ENCODE peak calls at places on chromosomes 5 and 9, in nine cellular contexts. Y, A, Q, D, T, E, N, Z and X are unnamed samples.

GRCh38 chr5:135432113-135432512 is 15.0 kb downstream of the DCANP1 start:
- DNase-seq in Z (no peak), Y (no peak), T (no peak), Q (no peak), E (no peak), D (peak), N (no peak), A (no peak), X (no peak)

GRCh38 chr5:32276173-32276853 is 36.4 kb downstream of the MTMR12 start:
- DNase-seq in E (peak), Y (no peak), N (no peak), D (peak), A (no peak), Q (no peak), Z (no peak), T (no peak), X (no peak)

GRCh38 chr5:55621218-55621617 is 86.5 kb upstream of the PLPP1 start:
- DNase-seq in D (no peak), Q (no peak), E (no peak), T (no peak), N (no peak), Y (no peak), Z (no peak), A (no peak), X (no peak)

GRCh38 chr9:130495067-130495466 is 50.3 kb downstream of the ASS1 start:
- DNase-seq in A (no peak), Y (no peak), Z (no peak), Q (no peak), E (no peak), D (no peak), N (no peak), T (no peak), X (no peak)

GRCh38 chr5:81315336-81315735 is 13.9 kb downstream of the ZCCHC9 start:
- DNase-seq in N (no peak), Q (no peak), T (peak), E (no peak), Z (peak), A (no peak), Y (no peak), D (no peak), X (no peak)

GRCh38 chr9:982660-983240 is 6.3 kb downstream of the DMRT3 start:
- DNase-seq in A (no peak), Z (no peak), D (no peak), N (no peak), T (no peak), E (no peak), Q (no peak), Y (no peak), X (no peak)

GRCh38 chr5:9545959-9546851 is at the start of gene SEMA5A:
- DNase-seq in D (peak), Y (peak), A (peak), T (no peak), E (peak), N (peak), Q (peak), Z (no peak), X (peak)

GRCh38 chr5:78659114-78659513 is 10.5 kb upstream of the LHFPL2 start:
- DNase-seq in N (no peak), Y (no peak), T (no peak), D (no peak), A (no peak), Z (no peak), Q (no peak), E (no peak), X (no peak)

GRCh38 chr9:124735121-124735520 is 36.0 kb downstream of the NR6A1 start:
- DNase-seq in Y (no peak), A (no peak), N (no peak), Q (no peak), E (peak), Z (no peak), T (no peak), D (no peak), X (no peak)

GRCh38 chr5:153965102-153965645 is 73.5 kb downstream of the FAM114A2 start:
- DNase-seq in Q (peak), D (peak), Z (peak), E (peak), N (no peak), Y (no peak), A (no peak), T (peak), X (no peak)

GRCh38 chr9:99253772-99254431 is 31.8 kb downstream of the SEC61B start:
- DNase-seq in A (no peak), E (no peak), Y (no peak), T (peak), Q (peak), N (no peak), Z (no peak), D (no peak), X (no peak)

GRCh38 chr5:14184725-14185124 is 41.6 kb downstream of the TRIO start:
- DNase-seq in E (no peak), Q (no peak), Z (no peak), N (no peak), D (no peak), T (no peak), A (no peak), Y (no peak), X (no peak)

GRCh38 chr9:123658792-123659191 is 271.1 kb downstream of the DENND1A start:
- DNase-seq in A (no peak), Q (no peak), Y (no peak), T (no peak), N (no peak), Z (no peak), E (no peak), D (no peak), X (no peak)

GRCh38 chr9:4027616-4028015 is 272.3 kb downstream of the GLIS3 start:
- DNase-seq in Q (no peak), Y (no peak), A (no peak), T (no peak), N (no peak), E (no peak), Z (no peak), D (no peak), X (no peak)

GRCh38 chr9:129069825-129070473 is 11.0 kb upstream of the DOLPP1 start:
- DNase-seq in Q (peak), D (no peak), N (peak), E (no peak), A (no peak), Z (no peak), Y (no peak), T (no peak), X (no peak)

GRCh38 chr9:12730952-12731351 is 37.8 kb downstream of the TYRP1 start:
- DNase-seq in Q (no peak), T (no peak), N (no peak), Y (no peak), A (no peak), D (no peak), E (no peak), Z (no peak), X (no peak)

GRCh38 chr9:7186175-7186574 is 428.4 kb downstream of the KDM4C start:
- DNase-seq in E (no peak), Q (peak), T (no peak), N (no peak), Y (peak), A (no peak), Z (no peak), D (peak), X (no peak)

GRCh38 chr5:181204561-181205401 is at the start of gene TRIM7:
- DNase-seq in Q (peak), N (no peak), T (no peak), A (peak), D (peak), Z (no peak), Y (peak), E (peak), X (no peak)

GRCh38 chr9:121201045-121201737 is 478 bp downstream of the RAB14 start:
- DNase-seq in Y (peak), N (peak), A (peak), D (peak), Q (peak), T (no peak), Z (no peak), E (peak), X (peak)

GRCh38 chr9:134329886-134330285 is 3.6 kb downstream of the RXRA start:
- DNase-seq in E (no peak), Q (peak), D (no peak), T (no peak), Y (no peak), Z (no peak), N (peak), A (no peak), X (no peak)

GRCh38 chr9:126822278-126822677 is 17.4 kb downstream of the ZBTB43 start:
- DNase-seq in T (no peak), Z (no peak), Q (no peak), N (no peak), D (no peak), A (no peak), Y (peak), E (no peak), X (no peak)

GRCh38 chr9:16645970-16646369 is 224.5 kb downstream of the BNC2 start:
- DNase-seq in D (no peak), Y (no peak), E (no peak), A (no peak), T (no peak), N (no peak), Q (no peak), Z (no peak), X (no peak)

GRCh38 chr9:110832916-110833315 is 164.3 kb downstream of the MUSK start:
- DNase-seq in Q (no peak), D (no peak), E (no peak), Z (no peak), T (no peak), A (no peak), Y (no peak), N (no peak), X (no peak)

GRCh38 chr5:52580921-52581320 is 206.8 kb upstream of the ITGA1 start:
- DNase-seq in Z (no peak), Y (no peak), D (no peak), N (no peak), E (no peak), Q (no peak), T (no peak), A (no peak), X (no peak)

GRCh38 chr9:69145148-69145547 is 28.9 kb upstream of the TJP2 start:
- DNase-seq in T (no peak), Q (no peak), N (no peak), Y (no peak), Z (no peak), E (no peak), D (no peak), A (no peak), X (no peak)

GRCh38 chr9:20623021-20623747 is 885 bp upstream of the MLLT3 start:
- DNase-seq in Z (no peak), E (peak), D (peak), Y (no peak), N (peak), A (peak), Q (peak), T (no peak), X (no peak)

GRCh38 chr9:88660611-88661010 is 125.6 kb downstream of the NXNL2 start:
- DNase-seq in E (peak), Q (no peak), A (no peak), Y (no peak), D (peak), Z (no peak), T (no peak), N (no peak), X (no peak)

GRCh38 chr9:78811562-78812276 is 514.8 kb downstream of the PSAT1 start:
- DNase-seq in T (no peak), E (no peak), Y (no peak), Q (no peak), Z (no peak), A (no peak), D (no peak), N (no peak), X (no peak)

GRCh38 chr5:10563132-10563939 is 534 bp upstream of the ANKRD33B start:
- DNase-seq in Q (peak), T (no peak), E (peak), D (peak), Z (no peak), N (peak), A (peak), Y (no peak), X (no peak)

GRCh38 chr5:63686938-63687337 is 275.3 kb downstream of the HTR1A start:
- DNase-seq in Q (no peak), A (no peak), D (no peak), Y (no peak), Z (no peak), T (no peak), E (no peak), N (no peak), X (no peak)

GRCh38 chr9:88747768-88748167 is 212.8 kb downstream of the NXNL2 start:
- DNase-seq in Y (no peak), Z (no peak), T (peak), E (no peak), A (no peak), Q (no peak), N (no peak), D (no peak), X (no peak)

GRCh38 chr5:60066502-60066901 is 173.0 kb upstream of the PDE4D start:
- DNase-seq in D (no peak), T (no peak), Z (no peak), Q (no peak), Y (no peak), N (no peak), A (no peak), E (no peak), X (no peak)

GRCh38 chr5:44740655-44741054 is 68.1 kb upstream of the MRPS30 start:
- DNase-seq in A (no peak), N (no peak), Y (no peak), Z (no peak), D (no peak), T (no peak), E (no peak), Q (no peak), X (no peak)

DNA sequence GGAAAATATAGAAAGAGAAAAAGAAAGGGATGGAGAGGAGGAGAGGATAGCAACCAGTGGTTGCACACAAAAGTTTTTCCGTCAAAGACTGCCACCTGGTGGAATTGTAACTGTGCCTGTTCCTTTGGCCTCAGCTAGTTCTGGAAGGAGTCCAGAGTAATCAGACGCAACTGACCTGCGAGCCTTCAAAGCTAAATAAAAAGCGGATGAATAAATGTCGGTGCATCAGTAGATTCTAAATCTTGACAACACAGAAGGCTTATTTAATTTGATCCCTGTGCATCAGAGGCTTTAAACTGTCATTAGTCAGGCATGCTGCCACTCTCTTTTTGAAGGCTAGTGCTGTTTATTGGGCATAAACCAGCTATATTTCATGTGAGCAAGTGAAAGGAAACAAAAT is 132.9 kb upstream of the ACO1 start:
- DNase-seq in D (peak), T (no peak), Q (no peak), Z (no peak), A (no peak), N (peak), E (peak), Y (no peak), X (no peak)
- TF ChIP-seq CTCF in D (peak), T (peak), Q (peak), Z (peak), A (peak), N (peak), E (peak), Y (peak), X (peak)

GRCh38 chr5:115838885-115839518 is 2.4 kb downstream of the ATG12 start:
- DNase-seq in Y (no peak), A (no peak), T (no peak), D (no peak), Z (no peak), Q (peak), E (peak), N (no peak), X (no peak)
- TF ChIP-seq CTCF in Y (peak), A (peak), T (peak), D (peak), Z (peak), Q (peak), E (peak), N (peak), X (peak)

DNA sequence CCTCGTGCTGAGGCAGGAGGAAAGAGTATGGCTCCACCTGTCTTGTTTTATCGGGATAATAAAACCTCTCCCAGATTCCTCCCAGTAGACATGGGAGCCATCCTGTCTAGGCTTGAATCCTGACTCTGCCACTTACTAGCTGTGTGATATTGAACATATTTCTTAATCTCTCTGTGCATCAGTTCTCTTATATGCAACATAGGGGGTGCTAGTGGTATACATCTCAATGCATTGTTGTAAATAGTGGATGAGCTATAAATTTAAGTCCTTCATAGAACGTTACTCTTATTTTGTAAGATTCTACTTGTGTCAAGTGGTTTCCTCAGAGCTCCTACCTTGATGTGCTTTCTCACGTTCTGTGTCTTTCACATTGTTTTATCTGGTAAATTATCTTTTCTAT is 417.7 kb upstream of the POU5F2 start:
- DNase-seq in Z (no peak), Q (no peak), Y (no peak), A (no peak), D (no peak), E (no peak), N (no peak), T (no peak), X (no peak)
- TF ChIP-seq CTCF in Z (no peak), Q (no peak), Y (no peak), A (no peak), D (no peak), E (no peak), N (no peak), T (peak), X (peak)

GRCh38 chr9:35695801-35696420 is 6.2 kb upstream of the TPM2 start:
- DNase-seq in E (no peak), Y (no peak), Z (no peak), N (no peak), T (no peak), A (no peak), D (no peak), Q (no peak), X (no peak)
- TF ChIP-seq CTCF in E (no peak), Y (no peak), Z (no peak), N (no peak), T (no peak), A (no peak), D (no peak), Q (no peak), X (no peak)

GRCh38 chr9:95862343-95862742 is 13.1 kb upstream of the ERCC6L2 start:
- DNase-seq in A (no peak), D (no peak), Q (no peak), Y (no peak), Z (no peak), N (no peak), E (no peak), T (no peak), X (no peak)

GRCh38 chr9:95854386-95855015 is 21.0 kb upstream of the ERCC6L2 start:
- DNase-seq in Z (peak), Q (no peak), A (no peak), Y (no peak), T (peak), E (no peak), D (no peak), N (no peak), X (no peak)

GRCh38 chr9:95852059-95853032 is 23.1 kb upstream of the ERCC6L2 start:
- DNase-seq in E (no peak), T (no peak), Y (no peak), D (no peak), A (no peak), Q (no peak), Z (peak), N (no peak), X (no peak)

GRCh38 chr9:95857896-95858295 is 17.6 kb upstream of the ERCC6L2 start:
- DNase-seq in A (no peak), Y (no peak), Z (no peak), T (no peak), N (no peak), Q (no peak), D (no peak), E (no peak), X (no peak)

DNA sequence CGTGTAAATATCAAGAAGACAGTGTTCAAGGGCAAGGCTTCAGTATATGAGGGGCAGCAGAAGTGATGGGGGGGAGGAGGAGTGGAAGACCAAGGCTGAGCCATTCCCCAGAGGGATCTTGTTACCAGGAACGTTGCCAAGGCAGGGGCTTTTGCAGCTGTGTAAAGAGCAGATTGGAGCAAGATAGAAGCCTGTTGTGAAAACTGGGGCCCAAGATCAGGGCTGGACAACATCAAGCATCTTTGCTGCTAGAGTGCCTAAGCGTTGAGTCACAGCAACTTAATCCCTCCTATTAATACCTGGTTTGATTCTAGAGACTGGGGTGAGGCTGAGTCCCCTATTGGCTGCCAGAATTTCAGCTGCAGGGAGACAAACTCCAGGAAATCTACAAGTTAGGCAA is 18.4 kb upstream of the ERCC6L2 start:
- DNase-seq in Z (peak), Q (no peak), E (peak), D (no peak), N (no peak), T (no peak), A (no peak), Y (no peak), X (no peak)
- TF ChIP-seq CTCF in Z (no peak), Q (no peak), E (no peak), D (no peak), N (no peak), T (no peak), A (no peak), Y (no peak), X (no peak)

GRCh38 chr5:18771097-18771610 is 1136.9 kb downstream of the TAF11L14 start:
- DNase-seq in Y (no peak), D (no peak), Q (no peak), N (no peak), Z (no peak), T (no peak), A (no peak), E (no peak), X (no peak)

GRCh38 chr5:18778226-18778625 is 1144.0 kb downstream of the TAF11L14 start:
- DNase-seq in N (no peak), Z (no peak), T (no peak), E (no peak), Q (no peak), Y (no peak), D (no peak), A (no peak), X (no peak)

DNA sequence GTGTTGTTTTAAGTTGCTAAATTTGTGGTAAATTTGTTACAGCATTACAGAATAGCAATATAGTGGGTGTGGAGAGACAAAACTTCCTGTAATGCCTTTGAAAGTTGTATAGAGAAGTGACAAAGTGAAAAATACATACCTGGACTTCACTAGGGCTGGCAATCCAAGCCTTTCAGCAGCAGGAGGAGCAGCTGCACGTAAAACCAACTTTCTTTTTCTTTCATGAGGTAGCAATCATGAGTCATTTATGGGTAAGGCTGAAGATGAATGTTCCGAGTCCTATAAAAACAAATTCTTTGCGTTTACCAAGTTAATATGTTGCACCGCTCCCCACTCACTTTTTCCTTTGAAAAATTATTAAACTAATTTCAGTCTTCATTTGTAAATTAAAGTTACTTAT is 1138.2 kb downstream of the TAF11L14 start:
- DNase-seq in A (no peak), N (no peak), Y (no peak), Z (no peak), Q (no peak), E (peak), D (no peak), T (no peak), X (no peak)
- TF ChIP-seq CTCF in A (no peak), N (no peak), Y (no peak), Z (no peak), Q (no peak), E (no peak), D (no peak), T (no peak), X (peak)

DNA sequence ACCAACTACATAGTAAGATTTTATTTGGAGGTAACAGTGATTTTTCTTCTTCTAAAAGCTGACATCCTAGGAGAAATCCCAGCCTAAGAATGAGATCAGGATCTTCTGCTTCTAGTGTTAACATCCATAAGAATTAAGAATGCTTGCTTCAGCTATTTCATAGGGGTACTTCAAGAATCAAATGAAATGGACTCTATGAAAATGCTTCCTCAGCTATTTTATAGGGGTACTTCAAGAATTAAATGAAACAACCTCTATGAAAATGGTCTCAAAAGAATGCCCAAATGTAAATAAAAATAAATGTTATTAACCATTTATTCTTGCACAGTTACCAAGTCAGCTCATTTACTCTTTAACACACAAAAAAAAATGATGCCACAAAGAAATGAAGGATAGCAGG is 31.5 kb downstream of the ZNF608 start:
- DNase-seq in Y (no peak), N (no peak), D (no peak), E (no peak), T (no peak), Q (no peak), Z (no peak), A (no peak), X (no peak)
- TF ChIP-seq CTCF in Y (no peak), N (no peak), D (no peak), E (no peak), T (no peak), Q (no peak), Z (no peak), A (no peak), X (no peak)